ENCODE peak calls at places on chromosomes 13 and 19, in ten cellular contexts. P is Peyer's patch, J is heart left ventricle, N is ovary, Y is uterus, L is H1, K is vagina, F is stomach, E is body of pancreas, D is A549. G is an unnamed sample. For H3K4me1, the result is how much of the 10 kb centered on the place peaks cover.

GRCh38 chr13:30984620-30985019 is 52.2 kb downstream of the TEX26 start:
- DNase-seq in Y (no peak), N (no peak), F (no peak), D (no peak), K (no peak), P (no peak), J (no peak), E (no peak), L (no peak), G (no peak)

GRCh38 chr13:24138911-24139310 is 21.6 kb upstream of the SPATA13 start:
- DNase-seq in K (no peak), D (no peak), J (no peak), E (no peak), P (no peak), N (no peak), F (no peak), Y (no peak), L (no peak), G (no peak)

GRCh38 chr13:112700291-112701060 is 10.6 kb downstream of the ATP11A start:
- DNase-seq in F (peak), P (peak), J (no peak), E (no peak), L (no peak), Y (no peak), K (no peak), D (no peak), N (no peak), G (no peak)

GRCh38 chr19:1904385-1905070 is 671 bp upstream of the ADAT3 start:
- DNase-seq in P (peak), F (peak), N (no peak), D (no peak), L (peak), J (no peak), E (peak), Y (peak), K (peak), G (no peak)

GRCh38 chr13:35198821-35199220 is 256.8 kb downstream of the NBEA start:
- DNase-seq in N (no peak), J (no peak), Y (no peak), L (no peak), K (no peak), F (no peak), E (no peak), P (no peak), D (no peak), G (no peak)

GRCh38 chr13:42574011-42574410 is at the start of gene TNFSF11:
- DNase-seq in N (no peak), J (no peak), E (no peak), F (no peak), Y (no peak), D (no peak), K (no peak), P (no peak), L (no peak), G (no peak)

GRCh38 chr13:77262198-77262597 is 64.7 kb downstream of the MYCBP2 start:
- DNase-seq in J (no peak), N (no peak), F (no peak), Y (no peak), D (no peak), E (no peak), L (no peak), P (no peak), K (no peak), G (no peak)

GRCh38 chr19:12843999-12844732 is 5.9 kb downstream of the MAST1 start:
- DNase-seq in F (no peak), Y (no peak), P (no peak), K (no peak), J (no peak), N (no peak), D (no peak), E (no peak), L (no peak), G (no peak)

GRCh38 chr13:27359203-27359821 is 65.1 kb upstream of the GTF3A start:
- DNase-seq in P (peak), N (peak), F (peak), K (no peak), L (no peak), E (peak), D (peak), J (no peak), Y (peak), G (no peak)

GRCh38 chr13:97726664-97727235 is 226.7 kb upstream of the IPO5 start:
- DNase-seq in P (no peak), D (no peak), J (no peak), E (peak), Y (no peak), F (no peak), K (no peak), N (no peak), L (no peak), G (peak)

GRCh38 chr19:45340899-45341453 is 426 bp downstream of the KLC3 start:
- DNase-seq in F (no peak), N (no peak), L (no peak), E (peak), K (no peak), Y (no peak), J (no peak), P (no peak), D (no peak), G (no peak)

GRCh38 chr19:28208745-28209144 is 1004.2 kb downstream of the UQCRFS1 start:
- DNase-seq in D (no peak), F (no peak), L (no peak), P (no peak), E (no peak), Y (no peak), J (no peak), K (no peak), N (no peak), G (no peak)

GRCh38 chr13:20263393-20264044 is 31.4 kb upstream of the GJB6 start:
- DNase-seq in D (no peak), J (no peak), F (no peak), E (no peak), P (no peak), K (no peak), N (no peak), Y (no peak), L (no peak), G (no peak)

GRCh38 chr19:32388393-32388724 is 17.2 kb upstream of the DPY19L3 start:
- DNase-seq in F (no peak), L (no peak), D (no peak), J (no peak), N (no peak), K (no peak), E (no peak), Y (no peak), P (no peak), G (no peak)

GRCh38 chr19:2166741-2167738 is 3.3 kb downstream of the DOT1L start:
- DNase-seq in Y (peak), J (peak), E (peak), D (no peak), K (no peak), N (peak), L (no peak), P (peak), F (peak), G (peak)

GRCh38 chr13:77429320-77430142 is 102.6 kb upstream of the MYCBP2 start:
- DNase-seq in N (no peak), J (no peak), L (no peak), Y (no peak), D (no peak), P (no peak), K (no peak), F (no peak), E (no peak), G (no peak)

GRCh38 chr19:56477429-56478338 is 539 bp upstream of the ZNF667 start:
- DNase-seq in P (peak), D (no peak), Y (peak), L (peak), J (peak), E (peak), N (peak), F (peak), K (no peak), G (peak)

GRCh38 chr13:80084086-80084676 is 256.7 kb downstream of the SPRY2 start:
- DNase-seq in Y (no peak), L (no peak), J (no peak), P (no peak), E (peak), K (no peak), F (no peak), D (no peak), N (no peak), G (no peak)

GRCh38 chr13:113915012-113915763 is 51.3 kb upstream of the GAS6 start:
- DNase-seq in D (no peak), E (no peak), J (no peak), K (peak), Y (no peak), N (no peak), P (no peak), L (no peak), F (peak), G (no peak)

GRCh38 chr19:8430650-8431049 is 14.1 kb upstream of the HNRNPM start:
- DNase-seq in L (no peak), F (no peak), J (no peak), D (no peak), K (no peak), Y (no peak), E (no peak), P (no peak), N (no peak), G (no peak)

GRCh38 chr19:11984986-11985385 is 20.1 kb downstream of the ZNF763 start:
- DNase-seq in P (no peak), N (no peak), F (no peak), Y (no peak), J (no peak), D (no peak), K (no peak), E (no peak), L (no peak), G (no peak)

GRCh38 chr13:20461481-20461859 is 64.2 kb downstream of the CRYL1 start:
- DNase-seq in D (no peak), L (no peak), E (no peak), K (no peak), J (no peak), N (no peak), F (no peak), P (no peak), Y (no peak), G (no peak)

GRCh38 chr19:33368074-33368864 is 5.2 kb upstream of the CEBPG start:
- DNase-seq in E (no peak), Y (no peak), J (no peak), K (no peak), P (no peak), F (no peak), N (no peak), D (no peak), L (no peak), G (no peak)

GRCh38 chr13:36275190-36276002 is 22.2 kb downstream of the CCDC169 start:
- DNase-seq in P (no peak), N (peak), F (no peak), E (peak), Y (peak), D (peak), J (no peak), L (no peak), K (no peak), G (no peak)

GRCh38 chr19:30666301-30666803 is 294.2 kb downstream of the ZNF536 start:
- DNase-seq in N (peak), E (peak), D (peak), K (no peak), F (peak), Y (peak), L (no peak), P (peak), J (no peak), G (no peak)

GRCh38 chr13:80307401-80307987 is 33.4 kb downstream of the SPRY2 start:
- DNase-seq in J (no peak), N (no peak), P (no peak), L (no peak), Y (no peak), E (no peak), D (no peak), F (no peak), K (no peak), G (no peak)

GRCh38 chr19:54208784-54209057 is 8.1 kb downstream of the RPS9 start:
- DNase-seq in J (no peak), F (no peak), N (no peak), D (no peak), E (no peak), K (no peak), P (no peak), L (no peak), Y (no peak), G (no peak)

DNA sequence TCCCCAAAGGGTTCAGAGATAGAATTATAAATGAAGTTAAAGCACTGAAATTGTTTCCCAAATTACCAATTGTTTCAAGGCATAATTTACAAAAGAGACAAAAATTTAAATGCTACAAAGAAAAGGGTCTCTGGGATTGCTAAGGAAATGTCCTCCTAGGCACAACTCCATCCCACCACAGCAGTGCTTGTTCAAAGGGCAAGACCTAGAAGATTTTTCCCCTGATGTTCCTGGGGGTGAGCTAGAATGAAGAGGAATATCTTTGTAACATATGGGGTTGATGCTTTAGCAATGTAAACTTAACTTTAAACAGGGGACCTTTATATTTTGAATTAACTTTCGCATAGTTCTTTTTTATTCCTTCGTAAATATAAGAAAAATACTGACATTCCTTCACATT is 1.6 kb downstream of the LCP1 start:
- DNase-seq in Y (no peak), F (no peak), N (no peak), J (no peak), E (no peak), K (no peak), P (no peak), L (no peak), D (no peak), G (no peak)
- H3K4me3 ChIP-seq in Y (no peak), F (no peak), N (no peak), J (peak), E (no peak), K (peak), P (peak), L (no peak), D (no peak), G (no peak)

DNA sequence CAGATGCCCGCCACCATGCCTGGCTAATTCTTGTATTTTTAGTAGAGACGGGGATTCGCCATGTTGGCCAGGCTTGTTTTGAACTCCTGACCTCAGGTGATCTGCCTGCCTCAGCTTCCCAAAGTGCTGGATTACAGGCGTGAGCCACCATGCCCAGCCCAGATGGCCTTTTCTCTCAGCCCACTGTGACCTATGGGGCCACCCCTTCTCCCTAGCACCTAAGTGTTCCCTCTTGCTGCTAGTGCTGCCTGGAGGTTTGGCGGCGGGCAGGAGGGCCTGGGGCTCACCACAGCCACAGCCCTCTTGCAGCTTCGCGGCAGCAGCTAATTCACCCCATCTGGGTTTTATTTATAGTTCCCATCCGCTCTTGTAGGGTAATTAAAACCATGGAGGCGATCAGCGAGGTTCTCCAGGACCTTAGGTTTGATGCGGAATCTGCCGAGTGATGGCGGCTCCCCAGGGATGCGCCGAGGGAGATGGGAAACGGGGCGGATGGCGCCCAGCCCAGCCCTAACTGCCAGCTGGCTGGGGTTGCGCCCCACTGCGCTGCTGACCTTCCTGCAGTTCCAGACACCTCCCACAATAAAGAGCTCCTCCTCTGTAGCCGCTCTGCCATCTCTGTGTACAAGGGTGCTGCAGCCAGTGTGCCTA is 3.3 kb downstream of the REX1BD start:
- DNase-seq in L (no peak), D (no peak), P (no peak), N (no peak), Y (no peak), K (no peak), E (no peak), J (no peak), F (no peak), G (no peak)
- H3K4me1 ChIP-seq in L (under half), D (under half), P (under half), N (under half), Y (under half), K (half or more), E (under half), J (under half), F (under half), G (under half)

GRCh38 chr19:814108-815078 is 7.4 kb downstream of the PLPPR3 start:
- DNase-seq in D (no peak), N (peak), Y (no peak), E (no peak), L (no peak), F (no peak), J (no peak), P (no peak), K (no peak), G (no peak)
- TF ChIP-seq POLR2A in D (no peak), N (no peak), Y (no peak), E (no peak), L (no peak), F (no peak), J (no peak), P (no peak), K (no peak), G (no peak)

GRCh38 chr19:14479985-14480694 is 5.0 kb upstream of the PTGER1 start:
- DNase-seq in F (peak), K (no peak), P (peak), E (no peak), N (no peak), Y (no peak), L (no peak), D (peak), J (peak), G (no peak)
- H3K4me3 ChIP-seq in F (no peak), K (no peak), P (no peak), E (no peak), N (no peak), Y (no peak), L (no peak), D (no peak), J (no peak), G (no peak)

DNA sequence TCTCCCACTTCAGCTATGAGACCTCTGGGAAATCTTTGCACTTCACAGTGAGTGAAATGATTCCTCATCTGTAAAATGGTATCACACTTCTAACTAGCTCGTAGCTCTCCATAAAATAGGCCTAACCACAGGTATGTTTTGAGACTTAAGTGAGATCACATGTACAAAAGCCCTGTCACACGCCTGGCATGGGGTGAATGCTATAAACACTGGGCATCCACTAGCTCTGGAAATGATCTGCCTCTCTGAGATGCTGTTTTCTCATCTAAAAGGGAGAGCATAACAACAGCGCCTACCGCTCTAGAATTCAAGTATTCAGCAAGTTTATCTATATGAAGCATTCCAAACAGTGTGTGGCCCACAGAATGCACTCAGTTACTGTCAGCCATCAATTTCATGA is 2.2 kb downstream of the AKT2 start:
- DNase-seq in N (no peak), E (no peak), J (no peak), D (no peak), L (no peak), Y (no peak), K (no peak), F (no peak), P (no peak), G (no peak)
- H3K4me1 ChIP-seq in N (half or more), E (half or more), J (under half), D (under half), L (under half), Y (under half), K (half or more), F (half or more), P (under half), G (half or more)

DNA sequence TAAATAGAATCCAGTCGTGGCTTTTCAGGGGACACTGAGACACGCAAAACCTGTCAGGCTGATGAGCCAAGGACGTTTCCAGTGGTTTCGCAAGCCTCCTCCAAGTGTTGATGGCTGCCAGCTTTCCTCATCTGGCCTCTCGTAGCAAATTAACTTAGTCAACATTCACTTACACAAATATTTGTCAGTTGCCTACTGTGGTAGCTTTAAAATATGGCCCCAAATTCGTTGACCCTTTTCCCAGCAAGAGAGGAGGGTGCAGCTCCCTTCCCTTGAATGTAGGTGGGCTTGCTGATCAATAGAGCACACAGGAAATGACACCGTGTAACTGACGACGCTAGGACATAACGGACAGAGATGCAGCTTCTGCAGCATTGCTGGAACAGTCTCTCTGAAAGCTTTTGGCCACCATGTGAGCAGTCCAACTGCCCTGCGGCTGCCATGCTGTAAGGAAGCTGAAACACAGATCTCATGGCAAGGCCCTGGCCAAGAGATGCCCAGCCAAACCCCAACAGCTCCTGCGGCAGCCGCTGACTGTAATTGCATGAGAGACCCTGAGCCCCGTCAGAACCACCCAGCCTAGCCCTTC is 5.5 kb upstream of the RANBP3 start:
- DNase-seq in F (no peak), E (no peak), Y (no peak), J (no peak), N (no peak), L (no peak), D (no peak), P (no peak), K (no peak), G (no peak)
- TF ChIP-seq POLR2A in F (no peak), E (no peak), Y (no peak), J (no peak), N (no peak), L (no peak), D (no peak), P (no peak), K (no peak), G (no peak)

GRCh38 chr13:58018865-58019264 is 387.3 kb downstream of the PCDH17 start:
- DNase-seq in Y (no peak), F (no peak), K (no peak), J (no peak), L (no peak), P (no peak), D (no peak), E (no peak), N (no peak), G (no peak)
- H3K4me3 ChIP-seq in Y (no peak), F (no peak), K (no peak), J (no peak), L (no peak), P (no peak), D (no peak), E (no peak), N (no peak), G (no peak)

GRCh38 chr13:50686547-50686946 is 156.9 kb downstream of the DLEU7 start:
- DNase-seq in F (no peak), P (no peak), D (no peak), K (no peak), J (no peak), Y (no peak), L (no peak), E (no peak), N (no peak), G (no peak)

GRCh38 chr13:50685491-50685890 is 158.0 kb downstream of the DLEU7 start:
- DNase-seq in D (no peak), L (no peak), P (peak), Y (peak), N (no peak), F (peak), K (peak), J (peak), E (peak), G (peak)

GRCh38 chr13:50690020-50690419 is 153.5 kb downstream of the DLEU7 start:
- DNase-seq in P (no peak), K (no peak), E (no peak), J (no peak), D (no peak), L (no peak), F (no peak), N (no peak), Y (no peak), G (no peak)

GRCh38 chr13:50684366-50684765 is 159.1 kb downstream of the DLEU7 start:
- DNase-seq in F (no peak), Y (no peak), P (peak), K (no peak), E (peak), D (no peak), J (no peak), N (no peak), L (no peak), G (no peak)

GRCh38 chr13:50687545-50687944 is 155.9 kb downstream of the DLEU7 start:
- DNase-seq in P (no peak), L (no peak), K (no peak), J (no peak), Y (no peak), E (no peak), F (no peak), N (no peak), D (no peak), G (no peak)
- H3K4me1 ChIP-seq in P (under half), L (under half), K (under half), J (under half), Y (under half), E (under half), F (under half), N (under half), D (under half), G (under half)